ENCODE peak calls at places on chromosomes 4 and X, in seven cellular contexts. U is SK-N-SH, W is kidney, E is dorsolateral prefrontal cortex, O is endothelial cell, Q is neural progenitor cell, S is tibial artery. T is an unnamed sample.
A peak's percentile ranks its signal among the peaks of the same experiment; 100 is the strongest.

GRCh38 chr4:82785248-82786003 is 13.2 kb downstream of the SCD5 start:
- DNase-seq in W (no peak), S (no peak), E (no peak), O (no peak), Q (peak; percentile 26), U (no peak), T (no peak)

GRCh38 chrX:152993933-152994332 is at the start of gene PNMA5:
- DNase-seq in E (no peak), U (no peak), S (no peak), O (no peak), Q (no peak), W (no peak), T (no peak)

GRCh38 chrX:19789782-19790181 is 97.6 kb downstream of the SH3KBP1 start:
- DNase-seq in O (no peak), E (no peak), S (no peak), U (no peak), W (no peak), Q (no peak), T (no peak)

GRCh38 chrX:13716905-13717304 is 17.5 kb downstream of the TRAPPC2 start:
- DNase-seq in Q (no peak), U (no peak), W (no peak), S (no peak), E (no peak), O (no peak), T (no peak)

GRCh38 chr4:145681956-145682355 is 2.0 kb downstream of the C4orf51 start:
- DNase-seq in U (no peak), S (no peak), Q (no peak), O (no peak), E (no peak), W (no peak), T (no peak)

GRCh38 chr4:128536746-128537145 is 249.1 kb upstream of the PGRMC2 start:
- DNase-seq in E (no peak), O (no peak), Q (no peak), S (no peak), U (no peak), W (no peak), T (no peak)

GRCh38 chrX:106035064-106035463 is 3.5 kb downstream of the SERPINA7 start:
- DNase-seq in O (no peak), Q (peak; percentile 25), S (no peak), U (no peak), W (no peak), E (no peak), T (no peak)

GRCh38 chrX:2638279-2638678 is 52.8 kb upstream of the CD99 start:
- DNase-seq in U (no peak), Q (no peak), O (no peak), W (no peak), E (no peak), S (no peak), T (no peak)

GRCh38 chr4:122636697-122637096 is 15.8 kb upstream of the IL21 start:
- DNase-seq in Q (no peak), S (no peak), U (no peak), E (no peak), W (no peak), O (no peak), T (no peak)

GRCh38 chr4:140255467-140255866 is 101.5 kb upstream of the MAML3 start:
- DNase-seq in Q (no peak), W (no peak), S (no peak), E (no peak), U (no peak), O (no peak), T (no peak)

GRCh38 chrX:136190038-136190437 is 42.7 kb downstream of the FHL1 start:
- DNase-seq in Q (no peak), S (no peak), W (no peak), O (no peak), U (no peak), E (no peak), T (no peak)

GRCh38 chr4:22094217-22094616 is 145.6 kb upstream of the KCNIP4 start:
- DNase-seq in S (no peak), E (no peak), U (no peak), Q (no peak), W (no peak), O (no peak), T (no peak)

GRCh38 chr4:113840850-113841249 is 79.3 kb upstream of the CAMK2D start:
- DNase-seq in U (no peak), W (no peak), O (no peak), Q (no peak), E (no peak), S (no peak), T (no peak)

GRCh38 chrX:2610246-2611170 is 80.6 kb upstream of the CD99 start:
- DNase-seq in O (no peak), U (no peak), Q (no peak), W (no peak), S (no peak), E (no peak), T (no peak)

GRCh38 chrX:3638280-3638873 is 75.1 kb downstream of the PRKX start:
- DNase-seq in Q (peak; percentile 75), E (peak; percentile 48), O (peak; percentile 38), S (no peak), U (peak; percentile 57), W (no peak), T (peak; percentile 74)

GRCh38 chr4:101954351-101954750 is 163.8 kb downstream of the BANK1 start:
- DNase-seq in U (no peak), S (no peak), Q (peak; percentile 10), E (no peak), W (no peak), O (no peak), T (no peak)

GRCh38 chr4:3224971-3225850 is 23.7 kb upstream of the MSANTD1 start:
- DNase-seq in E (no peak), Q (no peak), U (peak; percentile 16), W (peak; percentile 66), S (no peak), O (no peak), T (no peak)

GRCh38 chrX:153879741-153880439 is 6.1 kb downstream of the L1CAM start:
- DNase-seq in E (no peak), W (no peak), Q (no peak), O (no peak), U (no peak), S (no peak), T (no peak)

GRCh38 chrX:55524487-55524886 is 34.8 kb upstream of the USP51 start:
- DNase-seq in O (no peak), W (no peak), E (no peak), Q (peak; percentile 3), U (no peak), S (no peak), T (no peak)

GRCh38 chr4:120043828-120044227 is 22.8 kb downstream of the MAD2L1 start:
- DNase-seq in W (no peak), E (no peak), S (no peak), O (no peak), Q (no peak), U (no peak), T (no peak)

GRCh38 chrX:13659057-13659456 is 6.1 kb downstream of the TCEANC start:
- DNase-seq in O (no peak), U (no peak), W (no peak), Q (no peak), E (no peak), S (no peak), T (no peak)

GRCh38 chr4:162485486-162485885 is 321.7 kb upstream of the FSTL5 start:
- DNase-seq in Q (no peak), S (no peak), E (no peak), U (no peak), O (no peak), W (no peak), T (no peak)

GRCh38 chr4:168585168-168586091 is 88.6 kb downstream of the PALLD start:
- DNase-seq in E (peak; percentile 50), W (peak; percentile 88), Q (peak; percentile 91), U (peak; percentile 60), O (peak; percentile 76), S (peak; percentile 89), T (peak; percentile 74)

GRCh38 chr4:38013461-38014366 is 53.5 kb downstream of the PTTG2 start:
- DNase-seq in E (no peak), Q (no peak), W (no peak), S (peak; percentile 53), U (no peak), O (no peak), T (no peak)

GRCh38 chrX:3227526-3227925 is 118.9 kb downstream of the MXRA5 start:
- DNase-seq in W (no peak), U (no peak), S (no peak), E (no peak), Q (no peak), O (no peak), T (no peak)

GRCh38 chrX:102765794-102766193 is 45.3 kb downstream of the GPRASP3 start:
- DNase-seq in Q (no peak), U (no peak), O (no peak), W (no peak), S (no peak), E (no peak), T (no peak)

GRCh38 chr4:187059895-187060294 is 336.2 kb upstream of the FAT1 start:
- DNase-seq in U (no peak), S (no peak), W (no peak), E (no peak), O (no peak), Q (no peak), T (no peak)

GRCh38 chr4:139872274-139872673 is 206.7 kb downstream of the MGST2 start:
- DNase-seq in U (no peak), S (no peak), O (no peak), E (no peak), Q (no peak), W (no peak), T (no peak)

GRCh38 chrX:53223068-53223693 is 1.8 kb downstream of the KDM5C start:
- DNase-seq in Q (peak; percentile 19), E (no peak), W (no peak), O (no peak), S (no peak), U (no peak), T (no peak)

GRCh38 chrX:39895228-39896110 is 202.3 kb downstream of the BCOR start:
- DNase-seq in W (peak; percentile 88), Q (no peak), E (no peak), S (no peak), O (no peak), U (no peak), T (no peak)

GRCh38 chr4:6303943-6304342 is 34.3 kb downstream of the WFS1 start:
- DNase-seq in S (no peak), W (no peak), Q (no peak), E (no peak), U (no peak), O (no peak), T (no peak)
- TF ChIP-seq CTCF in S (no peak), W (no peak), Q (no peak), E (no peak), U (no peak), O (no peak), T (no peak)

GRCh38 chrX:10233696-10234095 is 76.9 kb downstream of the CLCN4 start:
- DNase-seq in U (no peak), O (no peak), Q (no peak), E (no peak), S (no peak), W (no peak), T (no peak)
- TF ChIP-seq CTCF in U (no peak), O (no peak), Q (no peak), E (no peak), S (no peak), W (no peak), T (no peak)

GRCh38 chrX:121479406-121479805 is 432.0 kb downstream of the GLUD2 start:
- DNase-seq in U (no peak), E (no peak), S (no peak), O (no peak), W (no peak), Q (peak; percentile 12), T (no peak)
- TF ChIP-seq CTCF in U (peak; percentile 28), E (no peak), S (no peak), O (no peak), W (no peak), Q (peak; percentile 20), T (no peak)

GRCh38 chrX:120250522-120251271 is at the start of gene ZBTB33:
- DNase-seq in S (peak; percentile 87), Q (peak; percentile 96), E (peak; percentile 83), U (peak; percentile 89), W (peak; percentile 95), O (peak; percentile 88), T (peak; percentile 88)
- TF ChIP-seq CTCF in S (peak; percentile 54), Q (peak; percentile 62), E (peak; percentile 71), U (peak; percentile 61), W (peak; percentile 36), O (peak; percentile 49), T (peak; percentile 54)

T was measured in nephron progenitor cell.